ENCODE peak calls at places on chromosome 6, in nine cellular contexts. W, T, A, Z, J, Y, K, V and H are unnamed samples.

GRCh38 chr6:160378218-160378617 is 30.0 kb downstream of the SLC22A3 start:
- DNase-seq in J (no peak), W (no peak), Y (no peak), T (no peak), K (no peak), A (no peak), Z (no peak), V (no peak), H (no peak)

GRCh38 chr6:30844118-30844535 is 40.2 kb upstream of the DDR1 start:
- DNase-seq in A (no peak), Y (no peak), J (peak), V (peak), W (no peak), K (no peak), Z (peak), T (no peak), H (no peak)

GRCh38 chr6:98669371-98669770 is 165.0 kb upstream of the POU3F2 start:
- DNase-seq in V (no peak), Z (no peak), J (no peak), T (no peak), K (no peak), W (no peak), A (no peak), Y (no peak), H (no peak)

GRCh38 chr6:20608371-20608770 is 74.1 kb downstream of the CDKAL1 start:
- DNase-seq in K (no peak), A (no peak), Y (no peak), W (no peak), J (no peak), Z (no peak), T (no peak), V (no peak), H (no peak)

GRCh38 chr6:44538841-44539240 is 151.3 kb downstream of the CDC5L start:
- DNase-seq in K (no peak), Z (peak), T (no peak), W (peak), A (no peak), Y (no peak), J (no peak), V (no peak), H (no peak)

GRCh38 chr6:159098636-159099106 is 53.9 kb upstream of the TAGAP start:
- DNase-seq in J (no peak), V (no peak), W (no peak), Y (peak), T (no peak), K (peak), Z (no peak), A (no peak), H (peak)

GRCh38 chr6:2369606-2370005 is 124.2 kb upstream of the GMDS start:
- DNase-seq in K (no peak), Y (no peak), J (no peak), T (no peak), A (no peak), V (no peak), Z (no peak), W (no peak), H (no peak)

GRCh38 chr6:14804444-14805210 is 441.2 kb upstream of the JARID2 start:
- DNase-seq in K (no peak), T (peak), V (peak), Z (peak), W (peak), A (peak), J (peak), Y (no peak), H (no peak)

GRCh38 chr6:144460224-144461095 is 175.3 kb downstream of the UTRN start:
- DNase-seq in Z (no peak), Y (no peak), V (no peak), W (no peak), K (peak), J (no peak), T (no peak), A (no peak), H (peak)

GRCh38 chr6:100088009-100088408 is 94.0 kb upstream of the MCHR2 start:
- DNase-seq in J (peak), A (no peak), T (no peak), Z (peak), Y (no peak), K (no peak), W (no peak), V (no peak), H (no peak)

GRCh38 chr6:47545223-47545622 is 67.6 kb downstream of the CD2AP start:
- DNase-seq in W (no peak), J (no peak), V (no peak), K (no peak), Z (no peak), T (no peak), A (no peak), Y (no peak), H (no peak)

GRCh38 chr6:160949531-160949930 is 42.0 kb upstream of the MAP3K4 start:
- DNase-seq in A (no peak), W (no peak), Y (no peak), V (no peak), Z (no peak), J (no peak), K (no peak), T (no peak), H (no peak)

GRCh38 chr6:133300896-133301295 is 59.7 kb downstream of the EYA4 start:
- DNase-seq in W (no peak), T (no peak), V (no peak), Z (no peak), K (no peak), Y (no peak), J (no peak), A (no peak), H (no peak)

GRCh38 chr6:154261688-154262397 is 94.8 kb downstream of the IPCEF1 start:
- DNase-seq in J (no peak), T (no peak), V (no peak), K (no peak), Y (no peak), W (no peak), Z (no peak), A (no peak), H (peak)

GRCh38 chr6:35757461-35758123 is 18.8 kb upstream of the CLPSL2 start:
- DNase-seq in A (no peak), Y (peak), T (no peak), V (peak), W (no peak), J (peak), K (peak), Z (peak), H (peak)

GRCh38 chr6:134295953-134296553 is 21.9 kb downstream of the SGK1 start:
- DNase-seq in T (no peak), A (no peak), K (peak), J (peak), Y (peak), W (no peak), V (peak), Z (peak), H (peak)

GRCh38 chr6:75935473-75935793 is 137.0 kb downstream of the IMPG1 start:
- DNase-seq in K (no peak), V (no peak), Y (no peak), T (no peak), W (no peak), J (no peak), A (no peak), Z (no peak), H (no peak)

GRCh38 chr6:157753291-157753690 is 69.8 kb upstream of the SNX9 start:
- DNase-seq in V (no peak), K (no peak), A (no peak), Z (peak), T (no peak), W (no peak), Y (no peak), J (no peak), H (no peak)

GRCh38 chr6:164040994-164041393 is 626.5 kb downstream of the QKI start:
- DNase-seq in Y (no peak), A (no peak), W (no peak), V (no peak), T (no peak), Z (no peak), K (no peak), J (no peak), H (no peak)

GRCh38 chr6:144063246-144063743 is 32.1 kb downstream of the SF3B5 start:
- DNase-seq in A (no peak), Z (no peak), Y (no peak), K (peak), J (no peak), T (no peak), V (no peak), W (no peak), H (no peak)

GRCh38 chr6:72547020-72547419 is 74.8 kb upstream of the KCNQ5 start:
- DNase-seq in J (no peak), T (no peak), Z (no peak), K (no peak), A (no peak), W (no peak), Y (no peak), V (no peak), H (no peak)

GRCh38 chr6:88013015-88013414 is 34.6 kb upstream of the SPACA1 start:
- DNase-seq in Z (no peak), A (no peak), T (no peak), K (no peak), V (no peak), W (no peak), Y (no peak), J (no peak), H (peak)

GRCh38 chr6:135116566-135116965 is 61.9 kb upstream of the HBS1L start:
- DNase-seq in K (no peak), Z (no peak), J (no peak), A (no peak), Y (no peak), W (no peak), T (no peak), V (no peak), H (no peak)

GRCh38 chr6:138104618-138105213 is 2.5 kb downstream of the PERP start:
- DNase-seq in K (no peak), Z (no peak), Y (no peak), A (no peak), T (no peak), V (no peak), W (no peak), J (no peak), H (no peak)

GRCh38 chr6:80438728-80439127 is 332.3 kb downstream of the BCKDHB start:
- DNase-seq in T (no peak), A (no peak), Y (no peak), W (no peak), V (peak), J (peak), K (no peak), Z (peak), H (no peak)

GRCh38 chr6:32290886-32291450 is 67.1 kb upstream of the NOTCH4 start:
- DNase-seq in V (no peak), A (no peak), J (no peak), K (no peak), Z (peak), T (no peak), W (no peak), Y (no peak), H (no peak)

GRCh38 chr6:74969591-74970267 is 236.1 kb downstream of the COL12A1 start:
- DNase-seq in J (peak), Y (no peak), T (no peak), Z (no peak), A (no peak), W (no peak), V (peak), K (no peak), H (no peak)

GRCh38 chr6:71537717-71538116 is 249.1 kb downstream of the OGFRL1 start:
- DNase-seq in Y (no peak), J (peak), V (no peak), A (no peak), K (no peak), T (no peak), Z (peak), W (no peak), H (no peak)

GRCh38 chr6:26156850-26157149 is 69.6 kb downstream of the HFE start:
- DNase-seq in T (no peak), Z (no peak), V (no peak), W (no peak), K (no peak), J (no peak), A (no peak), Y (no peak), H (no peak)

GRCh38 chr6:50661636-50662035 is 51.7 kb upstream of the TFAP2D start:
- DNase-seq in A (no peak), Y (no peak), W (no peak), Z (no peak), T (no peak), J (no peak), V (no peak), K (no peak), H (no peak)

GRCh38 chr6:4133941-4134838 is 1.2 kb downstream of the ECI2 start:
- DNase-seq in A (no peak), K (peak), V (no peak), T (no peak), J (peak), Y (peak), Z (no peak), W (peak), H (peak)

GRCh38 chr6:148972481-148972880 is 225.7 kb downstream of the UST start:
- DNase-seq in K (peak), V (no peak), W (peak), T (peak), Y (peak), A (no peak), Z (no peak), J (peak), H (peak)
- TF ChIP-seq CTCF in K (no peak), V (no peak), W (no peak), T (no peak), Y (no peak), A (no peak), Z (no peak), J (no peak), H (no peak)

DNA sequence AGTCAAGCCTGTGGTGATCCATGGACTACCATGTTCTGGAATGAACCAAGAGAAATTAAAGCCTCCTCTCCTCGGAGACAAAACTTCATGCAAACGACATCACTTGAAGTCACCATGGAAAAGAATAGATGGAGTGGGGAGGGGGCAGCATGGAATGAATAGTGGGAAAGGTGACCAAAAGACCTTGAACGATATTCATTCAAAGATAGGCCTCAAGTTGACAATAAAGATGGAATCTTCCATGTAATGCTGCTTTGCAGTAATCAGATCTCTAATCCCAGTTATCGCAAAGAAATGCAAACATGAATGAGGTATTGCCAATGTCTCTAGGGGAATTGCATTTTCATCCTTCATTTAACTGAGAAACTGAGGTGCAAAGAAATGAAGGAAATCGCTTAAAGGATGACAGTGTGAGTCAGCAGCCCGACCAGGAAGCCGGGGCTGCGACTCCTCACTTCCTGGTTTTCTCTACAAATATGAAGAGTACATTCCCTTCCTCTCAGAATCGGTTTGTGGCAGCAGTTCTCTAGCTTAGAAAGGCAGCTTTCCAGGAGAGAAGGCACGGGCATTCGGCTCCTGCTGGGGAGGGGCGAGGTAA is 65.6 kb upstream of the RREB1 start:
- DNase-seq in J (peak), Y (peak), V (peak), A (no peak), W (peak), K (no peak), T (no peak), Z (no peak), H (no peak)
- TF ChIP-seq CTCF in J (no peak), Y (no peak), V (no peak), A (no peak), W (no peak), K (no peak), T (no peak), Z (no peak), H (no peak)

GRCh38 chr6:85864453-85865401 is 222.0 kb upstream of the SYNCRIP start:
- DNase-seq in T (no peak), V (no peak), A (no peak), J (peak), K (no peak), Z (peak), Y (peak), W (no peak), H (no peak)
- TF ChIP-seq CTCF in T (no peak), V (peak), A (no peak), J (peak), K (no peak), Z (peak), Y (no peak), W (no peak), H (no peak)

GRCh38 chr6:170423030-170423429 is 116.5 kb downstream of the FAM120B start:
- DNase-seq in W (no peak), Y (no peak), A (no peak), Z (no peak), T (no peak), V (no peak), J (no peak), K (no peak), H (peak)
- TF ChIP-seq CTCF in W (no peak), Y (no peak), A (no peak), Z (no peak), T (no peak), V (no peak), J (no peak), K (no peak), H (no peak)

GRCh38 chr6:112145080-112145573 is 57.7 kb downstream of the FAM229B start:
- DNase-seq in W (no peak), Y (no peak), J (no peak), T (no peak), V (no peak), A (no peak), Z (no peak), K (no peak), H (no peak)
- TF ChIP-seq CTCF in W (no peak), Y (no peak), J (no peak), T (no peak), V (no peak), A (no peak), Z (no peak), K (no peak), H (no peak)

DNA sequence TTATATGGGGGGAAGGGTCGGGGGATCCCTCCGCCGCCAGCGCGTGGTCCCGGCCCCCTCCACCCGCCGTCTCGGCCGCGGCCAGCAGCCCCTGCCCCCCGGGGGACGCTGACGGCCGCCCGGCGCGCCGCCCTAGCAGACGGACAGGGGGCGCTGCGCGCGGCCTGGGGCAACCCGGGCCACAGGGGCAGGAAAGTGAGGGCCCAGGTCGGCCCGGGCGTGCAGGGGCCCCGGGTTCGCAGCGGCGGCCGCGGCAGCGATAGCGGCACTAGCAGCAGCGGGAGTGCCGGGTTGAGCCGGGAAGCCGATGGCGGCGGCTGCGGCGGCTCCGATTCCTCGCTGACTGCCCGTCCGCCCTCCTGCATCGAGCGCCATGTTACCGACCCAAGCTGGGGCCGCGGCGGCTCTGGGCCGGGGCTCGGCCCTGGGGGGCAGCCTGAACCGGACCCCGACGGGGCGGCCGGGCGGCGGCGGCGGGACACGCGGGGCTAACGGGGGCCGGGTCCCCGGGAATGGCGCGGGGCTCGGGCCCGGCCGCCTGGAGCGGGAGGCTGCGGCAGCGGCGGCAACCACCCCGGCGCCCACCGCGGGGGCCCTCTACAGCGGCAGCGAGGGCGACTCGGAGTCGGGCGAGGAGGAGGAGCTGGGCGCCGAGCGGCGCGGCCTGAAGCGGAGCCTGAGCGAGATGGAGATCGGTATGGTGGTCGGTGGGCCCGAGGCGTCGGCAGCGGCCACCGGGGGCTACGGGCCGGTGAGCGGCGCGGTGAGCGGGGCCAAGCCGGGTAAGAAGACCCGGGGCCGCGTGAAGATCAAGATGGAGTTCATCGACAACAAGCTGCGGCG is 436 bp downstream of the SRF start:
- DNase-seq in Z (no peak), W (no peak), K (no peak), Y (no peak), J (no peak), T (no peak), V (no peak), A (no peak), H (peak)
- TF ChIP-seq CTCF in Z (peak), W (peak), K (peak), Y (peak), J (peak), T (peak), V (peak), A (no peak), H (peak)

GRCh38 chr6:90896165-90896549 is 309.3 kb upstream of the MAP3K7 start:
- DNase-seq in V (no peak), W (no peak), Y (no peak), J (peak), K (no peak), Z (no peak), T (no peak), A (no peak), H (no peak)
- TF ChIP-seq CTCF in V (no peak), W (no peak), Y (no peak), J (no peak), K (no peak), Z (no peak), T (no peak), A (no peak), H (no peak)